ENCODE peak calls at places on chromosomes 11 and 22, in nine cellular contexts. D, E, A, K, G, Q, Y, V and U are unnamed samples.

GRCh38 chr11:97770570-97770969 is 1250.2 kb upstream of the CNTN5 start:
- DNase-seq in Q (no peak), E (no peak), G (no peak), V (no peak), A (no peak), Y (no peak), K (no peak), D (no peak), U (no peak)

GRCh38 chr11:73710964-73711363 is 49.9 kb downstream of the RAB6A start:
- DNase-seq in E (no peak), Y (no peak), K (no peak), Q (no peak), D (no peak), G (no peak), A (no peak), V (no peak), U (no peak)

GRCh38 chr22:48403521-48403921 is 1424.2 kb downstream of the BRD1 start:
- DNase-seq in K (no peak), V (no peak), D (no peak), A (no peak), Y (no peak), G (no peak), Q (no peak), E (no peak), U (no peak)

GRCh38 chr11:128686745-128687177 is 7.1 kb upstream of the FLI1 start:
- DNase-seq in A (peak), G (no peak), E (peak), D (peak), V (no peak), K (no peak), Q (peak), Y (peak), U (peak)

GRCh38 chr22:46915978-46916730 is 153.7 kb downstream of the TBC1D22A start:
- DNase-seq in E (no peak), D (no peak), K (no peak), G (no peak), V (no peak), Y (no peak), Q (no peak), A (no peak), U (no peak)

GRCh38 chr11:76663461-76663760 is 7.1 kb downstream of the LRRC32 start:
- DNase-seq in A (no peak), V (no peak), K (no peak), E (no peak), D (no peak), Q (no peak), G (no peak), Y (no peak), U (no peak)

GRCh38 chr11:31303644-31304043 is 65.9 kb downstream of the DCDC1 start:
- DNase-seq in K (no peak), Q (no peak), V (no peak), E (no peak), D (no peak), Y (no peak), A (no peak), G (no peak), U (peak)

GRCh38 chr22:39917776-39918493 is 17.1 kb downstream of the GRAP2 start:
- DNase-seq in D (no peak), V (no peak), K (no peak), Y (no peak), G (no peak), E (no peak), A (no peak), Q (peak), U (no peak)

GRCh38 chr22:48753381-48753730 is 1074.3 kb downstream of the BRD1 start:
- DNase-seq in E (no peak), G (no peak), Y (no peak), K (no peak), D (no peak), V (no peak), Q (no peak), A (peak), U (no peak)

GRCh38 chr11:11763796-11764427 is 77.9 kb upstream of the USP47 start:
- DNase-seq in Q (no peak), E (no peak), G (no peak), D (no peak), Y (no peak), K (no peak), A (no peak), V (no peak), U (no peak)

GRCh38 chr22:47622541-47622940 is 860.1 kb downstream of the TBC1D22A start:
- DNase-seq in Q (no peak), K (no peak), D (no peak), E (no peak), V (no peak), G (no peak), Y (no peak), A (no peak), U (no peak)

GRCh38 chr11:67371549-67372231 is 1.7 kb downstream of the CLCF1 start:
- DNase-seq in D (peak), G (peak), E (no peak), Y (no peak), K (peak), V (no peak), A (no peak), Q (peak), U (peak)

GRCh38 chr11:108025387-108026080 is 16.8 kb downstream of the CUL5 start:
- DNase-seq in Q (no peak), V (no peak), Y (no peak), G (no peak), D (no peak), E (no peak), A (no peak), K (no peak), U (no peak)

GRCh38 chr11:66328307-66329144 is 7.7 kb downstream of the RIN1 start:
- DNase-seq in Y (peak), Q (peak), D (peak), K (peak), V (no peak), A (peak), E (peak), G (peak), U (peak)

GRCh38 chr11:92227233-92227593 is 2.6 kb downstream of the FAT3 start:
- DNase-seq in Q (no peak), D (peak), E (no peak), G (no peak), A (no peak), K (no peak), Y (no peak), V (no peak), U (no peak)

GRCh38 chr22:24542641-24543040 is 12.3 kb downstream of the GUCD1 start:
- DNase-seq in Y (no peak), Q (no peak), D (no peak), E (no peak), G (no peak), A (no peak), K (no peak), V (no peak), U (no peak)

GRCh38 chr11:76653674-76654309 is 16.8 kb downstream of the LRRC32 start:
- DNase-seq in E (no peak), V (peak), G (no peak), D (no peak), Y (peak), Q (peak), K (no peak), A (no peak), U (peak)

GRCh38 chr11:8217926-8218325 is 45.8 kb downstream of the LMO1 start:
- DNase-seq in V (no peak), A (no peak), K (no peak), G (no peak), E (no peak), D (no peak), Y (no peak), Q (no peak), U (no peak)

GRCh38 chr22:17542452-17542851 is 20.8 kb upstream of the SLC25A18 start:
- DNase-seq in V (no peak), G (no peak), Q (no peak), K (no peak), Y (no peak), A (no peak), E (no peak), D (no peak), U (no peak)

GRCh38 chr11:76783901-76784813 is 1.0 kb downstream of the TSKU start:
- DNase-seq in V (no peak), Q (peak), K (peak), D (peak), Y (peak), E (no peak), A (no peak), G (peak), U (peak)

GRCh38 chr11:76166314-76166713 is 40.0 kb downstream of the WNT11 start:
- DNase-seq in Y (no peak), D (peak), G (no peak), A (no peak), E (peak), K (peak), V (no peak), Q (no peak), U (no peak)

GRCh38 chr11:118274184-118274583 is 10.1 kb upstream of the MPZL2 start:
- DNase-seq in G (no peak), E (no peak), D (no peak), A (no peak), Y (no peak), Q (peak), V (no peak), K (no peak), U (no peak)

GRCh38 chr22:36452473-36453265 is 28.8 kb downstream of the TXN2 start:
- DNase-seq in K (no peak), G (no peak), D (no peak), E (no peak), V (no peak), Q (no peak), Y (no peak), A (no peak), U (no peak)

GRCh38 chr11:76699461-76700091 is 29.0 kb upstream of the LRRC32 start:
- DNase-seq in V (no peak), Q (peak), D (no peak), K (no peak), G (no peak), A (no peak), Y (no peak), E (no peak), U (no peak)

GRCh38 chr11:126588630-126589491 is 233.4 kb downstream of the ST3GAL4 start:
- DNase-seq in Q (no peak), A (no peak), Y (no peak), E (no peak), K (no peak), V (no peak), D (peak), G (no peak), U (no peak)

GRCh38 chr11:8338138-8338537 is 74.5 kb upstream of the LMO1 start:
- DNase-seq in D (peak), Y (no peak), V (no peak), E (peak), K (peak), Q (peak), G (peak), A (no peak), U (no peak)